ENCODE peak calls at places on chromosomes 5 and 9, in four cellular contexts. One of them, this sample, is unnamed.

GRCh38 chr9:114078781-114079156 is 669 bp upstream of the AMBP start:
- DNase-seq in sigmoid colon: no peak
- DNase-seq in stomach: no peak
- DNase-seq in H1: no peak
- DNase-seq in this sample: no peak

GRCh38 chr5:93304851-93305250 is 276.2 kb downstream of the NR2F1-AS1 start:
- DNase-seq in sigmoid colon: no peak
- DNase-seq in stomach: no peak
- DNase-seq in H1: no peak
- DNase-seq in this sample: no peak

GRCh38 chr9:96232539-96233241 is 69.3 kb downstream of the HSD17B3 start:
- DNase-seq in sigmoid colon: peak; percentile 89
- DNase-seq in stomach: no peak
- DNase-seq in H1: no peak
- DNase-seq in this sample: peak; percentile 35

GRCh38 chr9:132008871-132009812 is 70.5 kb downstream of the MED27 start:
- DNase-seq in sigmoid colon: no peak
- DNase-seq in stomach: no peak
- DNase-seq in H1: no peak
- DNase-seq in this sample: no peak

GRCh38 chr9:99350461-99350860 is 128.4 kb downstream of the SEC61B start:
- DNase-seq in sigmoid colon: no peak
- DNase-seq in stomach: no peak
- DNase-seq in H1: no peak
- DNase-seq in this sample: no peak

GRCh38 chr5:80217667-80218066 is 38.2 kb downstream of the SERINC5 start:
- DNase-seq in sigmoid colon: no peak
- DNase-seq in stomach: no peak
- DNase-seq in H1: no peak
- DNase-seq in this sample: no peak

GRCh38 chr5:179180921-179181645 is 120.9 kb downstream of the ZNF354C start:
- DNase-seq in sigmoid colon: peak; percentile 24
- DNase-seq in stomach: no peak
- DNase-seq in H1: no peak
- DNase-seq in this sample: no peak

GRCh38 chr9:127204771-127205470 is 59.7 kb upstream of the GARNL3 start:
- DNase-seq in sigmoid colon: peak; percentile 66
- DNase-seq in stomach: no peak
- DNase-seq in H1: no peak
- DNase-seq in this sample: no peak

GRCh38 chr5:51632794-51633193 is 249.5 kb downstream of the ISL1 start:
- DNase-seq in sigmoid colon: no peak
- DNase-seq in stomach: peak; percentile 26
- DNase-seq in H1: no peak
- DNase-seq in this sample: no peak

GRCh38 chr5:14628346-14628745 is 36.2 kb upstream of the OTULIN start:
- DNase-seq in sigmoid colon: no peak
- DNase-seq in stomach: no peak
- DNase-seq in H1: no peak
- DNase-seq in this sample: no peak

GRCh38 chr5:180466316-180466715 is 27.9 kb upstream of the CNOT6 start:
- DNase-seq in sigmoid colon: no peak
- DNase-seq in stomach: no peak
- DNase-seq in H1: no peak
- DNase-seq in this sample: no peak

GRCh38 chr9:111113712-111114111 is 75.4 kb upstream of the LPAR1 start:
- DNase-seq in sigmoid colon: no peak
- DNase-seq in stomach: no peak
- DNase-seq in H1: no peak
- DNase-seq in this sample: no peak

GRCh38 chr5:32017638-32018429 is 156.3 kb downstream of the GOLPH3 start:
- DNase-seq in sigmoid colon: peak; percentile 69
- DNase-seq in stomach: no peak
- DNase-seq in H1: no peak
- DNase-seq in this sample: no peak

GRCh38 chr5:171450423-171451246 is 31.2 kb downstream of the FGF18 start:
- DNase-seq in sigmoid colon: peak; percentile 81
- DNase-seq in stomach: peak; percentile 48
- DNase-seq in H1: no peak
- DNase-seq in this sample: peak; percentile 36

GRCh38 chr5:162248107-162248713 is 180.6 kb downstream of the GABRG2 start:
- DNase-seq in sigmoid colon: no peak
- DNase-seq in stomach: no peak
- DNase-seq in H1: peak; percentile 34
- DNase-seq in this sample: no peak

GRCh38 chr5:14463629-14464028 is 118.0 kb upstream of the OTULINL start:
- DNase-seq in sigmoid colon: no peak
- DNase-seq in stomach: no peak
- DNase-seq in H1: no peak
- DNase-seq in this sample: peak; percentile 58

GRCh38 chr5:157855404-157855994 is 3.4 kb downstream of the CLINT1 start:
- DNase-seq in sigmoid colon: peak; percentile 67
- DNase-seq in stomach: peak; percentile 60
- DNase-seq in H1: peak; percentile 44
- DNase-seq in this sample: peak; percentile 63

GRCh38 chr5:134267366-134268018 is 41.6 kb upstream of the PPP2CA start:
- DNase-seq in sigmoid colon: no peak
- DNase-seq in stomach: no peak
- DNase-seq in H1: no peak
- DNase-seq in this sample: no peak

GRCh38 chr5:141809697-141810096 is 68.5 kb downstream of the PCDH1 start:
- DNase-seq in sigmoid colon: no peak
- DNase-seq in stomach: no peak
- DNase-seq in H1: no peak
- DNase-seq in this sample: no peak

GRCh38 chr5:30849801-30850370 is 343.6 kb upstream of the CDH6 start:
- DNase-seq in sigmoid colon: no peak
- DNase-seq in stomach: no peak
- DNase-seq in H1: no peak
- DNase-seq in this sample: no peak

GRCh38 chr9:113919825-113920224 is 43.7 kb downstream of the ZNF618 start:
- DNase-seq in sigmoid colon: no peak
- DNase-seq in stomach: no peak
- DNase-seq in H1: no peak
- DNase-seq in this sample: no peak

GRCh38 chr9:71911908-71912325 is 478 bp downstream of the C9orf85 start:
- DNase-seq in sigmoid colon: no peak
- DNase-seq in stomach: peak; percentile 46
- DNase-seq in H1: no peak
- DNase-seq in this sample: no peak

GRCh38 chr9:130856474-130856873 is 21.4 kb downstream of the ABL1 start:
- DNase-seq in sigmoid colon: no peak
- DNase-seq in stomach: no peak
- DNase-seq in H1: no peak
- DNase-seq in this sample: no peak

DNA sequence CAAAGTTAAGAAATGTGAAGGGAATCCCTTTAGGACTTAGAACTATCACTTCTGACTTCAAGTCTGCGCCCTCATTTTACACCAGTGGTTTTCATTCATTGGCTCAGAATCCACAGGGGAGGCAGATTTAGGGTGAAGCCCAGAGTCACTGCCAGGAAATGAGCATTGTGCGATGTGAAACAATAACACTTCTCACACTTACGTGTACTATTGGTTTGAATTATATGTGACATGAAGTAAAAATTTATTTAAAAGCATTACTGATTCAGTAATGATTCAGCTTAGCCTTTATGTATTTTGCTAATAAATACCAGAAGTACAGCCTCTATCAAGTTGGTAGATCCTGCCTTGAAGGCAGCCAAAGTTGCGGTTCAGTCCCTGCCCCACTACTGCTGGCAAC is 98.6 kb downstream of the PAM start:
- DNase-seq in sigmoid colon: no peak
- DNase-seq in stomach: no peak
- DNase-seq in H1: no peak
- DNase-seq in this sample: no peak
- TF ChIP-seq POLR2AphosphoS5 in sigmoid colon: no peak
- TF ChIP-seq POLR2AphosphoS5 in stomach: no peak
- TF ChIP-seq POLR2AphosphoS5 in H1: no peak
- TF ChIP-seq POLR2AphosphoS5 in this sample: no peak

DNA sequence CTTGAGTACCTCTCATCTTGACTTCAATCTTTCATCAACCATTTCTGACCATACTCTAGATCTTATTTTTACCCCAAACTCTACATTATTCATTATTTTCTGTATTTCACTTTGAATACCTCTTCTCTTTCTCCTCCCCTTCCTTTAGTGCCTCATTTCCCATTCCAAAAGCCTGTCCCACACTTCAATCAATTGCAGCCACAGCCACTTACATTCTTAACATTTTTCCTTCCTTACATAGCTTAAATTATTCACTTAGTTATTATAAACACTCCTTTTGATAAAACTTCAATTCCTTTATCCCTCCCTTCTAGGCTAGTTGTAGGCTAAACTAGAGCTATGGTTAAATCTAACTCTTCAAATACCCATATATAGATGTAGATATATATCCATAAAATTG is 344.0 kb downstream of the PRR16 start:
- DNase-seq in sigmoid colon: no peak
- DNase-seq in stomach: no peak
- DNase-seq in H1: no peak
- DNase-seq in this sample: no peak
- H3K4me3 ChIP-seq in sigmoid colon: no peak overlapping the region
- H3K4me3 ChIP-seq in stomach: no peak overlapping the region
- H3K4me3 ChIP-seq in H1: no peak overlapping the region
- H3K4me3 ChIP-seq in this sample: no peak overlapping the region

GRCh38 chr5:57408285-57408684 is 74.3 kb downstream of the ACTBL2 start:
- DNase-seq in sigmoid colon: no peak
- DNase-seq in stomach: no peak
- DNase-seq in H1: no peak
- DNase-seq in this sample: no peak
- TF ChIP-seq EP300 in sigmoid colon: no peak
- TF ChIP-seq EP300 in stomach: no peak
- TF ChIP-seq EP300 in H1: no peak
- TF ChIP-seq EP300 in this sample: no peak

GRCh38 chr5:34656001-34656699 is at the start of gene RAI14:
- DNase-seq in sigmoid colon: peak; percentile 94
- DNase-seq in stomach: peak; percentile 83
- DNase-seq in H1: peak; percentile 47
- DNase-seq in this sample: peak; percentile 73
- TF ChIP-seq POLR2AphosphoS5 in sigmoid colon: peak; percentile 87
- TF ChIP-seq POLR2AphosphoS5 in stomach: peak; percentile 82
- TF ChIP-seq POLR2AphosphoS5 in H1: peak; percentile 49
- TF ChIP-seq POLR2AphosphoS5 in this sample: peak; percentile 44

GRCh38 chr9:13446261-13446660 is 166.8 kb upstream of the MPDZ start:
- DNase-seq in sigmoid colon: no peak
- DNase-seq in stomach: no peak
- DNase-seq in H1: no peak
- DNase-seq in this sample: no peak
- H3K4me3 ChIP-seq in sigmoid colon: no peak overlapping the region
- H3K4me3 ChIP-seq in stomach: no peak overlapping the region
- H3K4me3 ChIP-seq in H1: no peak overlapping the region
- H3K4me3 ChIP-seq in this sample: no peak overlapping the region

DNA sequence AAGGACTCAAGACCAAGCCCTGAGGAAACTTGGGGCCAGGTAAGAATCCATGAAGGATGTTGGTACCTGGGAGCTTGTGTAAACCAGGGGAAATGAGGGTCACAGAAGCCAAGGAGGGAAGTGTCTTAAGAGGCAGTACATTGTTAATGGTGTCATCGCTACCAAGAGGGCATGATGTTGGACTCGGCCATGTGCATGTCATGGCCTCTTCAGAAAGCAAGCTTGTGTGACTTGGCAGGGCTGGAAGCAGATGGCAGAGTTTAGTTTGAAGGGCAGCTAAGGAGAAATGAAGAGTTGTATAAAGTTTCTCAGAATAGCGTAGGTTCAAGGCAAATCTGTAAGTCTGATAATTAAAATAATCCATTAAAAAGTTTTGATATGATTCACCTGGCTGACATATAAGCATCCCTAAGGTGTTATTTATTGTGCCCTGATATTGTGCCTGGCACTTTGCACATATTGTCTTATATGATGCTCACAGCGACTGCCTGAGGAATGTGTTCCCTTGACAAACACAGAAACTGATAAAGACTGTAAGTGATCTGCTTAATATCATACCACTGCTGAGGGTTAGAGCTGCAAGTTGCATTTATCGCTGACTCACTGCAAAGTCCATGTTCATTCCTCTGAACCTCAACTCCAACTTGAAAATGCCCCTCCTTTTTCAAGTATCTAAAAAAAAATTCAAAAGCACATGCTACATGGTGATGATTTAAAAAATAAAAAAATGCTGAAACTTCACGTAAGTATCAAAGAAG is 81.3 kb upstream of the PTPN3 start:
- DNase-seq in sigmoid colon: no peak
- DNase-seq in stomach: no peak
- DNase-seq in H1: no peak
- DNase-seq in this sample: no peak
- TF ChIP-seq EP300 in sigmoid colon: no peak
- TF ChIP-seq EP300 in stomach: no peak
- TF ChIP-seq EP300 in H1: no peak
- TF ChIP-seq EP300 in this sample: no peak